ENCODE peak calls at places on chromosomes 2 and 18, in seven cellular contexts. M is ELR, D is PC-9, G is hippocampal formation, P is foreskin keratinocyte, J is sciatic nerve, A is AG04450. F is an unnamed sample.

GRCh38 chr2:232230557-232230956 is 148.0 kb upstream of the ALPP start:
- DNase-seq in D (no peak), M (peak; percentile 40), P (no peak), A (no peak), J (no peak), G (no peak), F (no peak)

GRCh38 chr2:148876589-148877402 is 1.8 kb downstream of the KIF5C start:
- DNase-seq in D (no peak), A (no peak), M (no peak), J (no peak), P (no peak), G (peak; percentile 49), F (no peak)

GRCh38 chr2:173997779-173998178 is 32.6 kb upstream of the SP3 start:
- DNase-seq in A (no peak), P (no peak), D (no peak), G (no peak), J (no peak), M (no peak), F (no peak)

GRCh38 chr2:217723981-217724380 is 278.8 kb downstream of the TNS1 start:
- DNase-seq in A (no peak), D (no peak), G (no peak), J (no peak), M (no peak), P (no peak), F (no peak)

GRCh38 chr2:20672191-20672951 is 5.4 kb downstream of the GDF7 start:
- DNase-seq in A (no peak), M (no peak), J (no peak), D (no peak), P (no peak), G (no peak), F (no peak)

GRCh38 chr2:116719841-116720240 is 1094.7 kb upstream of the DDX18 start:
- DNase-seq in A (no peak), P (peak; percentile 16), J (no peak), M (peak; percentile 0), D (no peak), G (no peak), F (no peak)

GRCh38 chr2:240782886-240783818 is 36.9 kb downstream of the KIF1A start:
- DNase-seq in G (no peak), J (no peak), A (no peak), D (no peak), M (no peak), P (no peak), F (no peak)

GRCh38 chr2:237457388-237457941 is 29.6 kb upstream of the MLPH start:
- DNase-seq in A (no peak), P (no peak), D (no peak), J (no peak), G (no peak), M (no peak), F (no peak)

GRCh38 chr2:55011741-55012574 is 38.3 kb downstream of the RTN4 start:
- DNase-seq in A (no peak), G (no peak), J (no peak), D (no peak), P (no peak), M (no peak), F (no peak)

GRCh38 chr2:43230481-43230880 is 4.1 kb upstream of the ZFP36L2 start:
- DNase-seq in G (no peak), J (no peak), P (no peak), D (no peak), M (no peak), A (no peak), F (no peak)

GRCh38 chr2:221102896-221103688 is 469.0 kb downstream of the EPHA4 start:
- DNase-seq in A (no peak), D (no peak), P (no peak), G (no peak), M (no peak), J (no peak), F (no peak)

GRCh38 chr2:71930073-71930681 is 217.5 kb downstream of the CYP26B1 start:
- DNase-seq in M (peak; percentile 17), J (no peak), P (no peak), D (no peak), G (no peak), A (peak; percentile 7), F (no peak)

GRCh38 chr2:96065381-96065930 is 30.7 kb upstream of the GPAT2 start:
- DNase-seq in D (no peak), J (no peak), M (no peak), G (no peak), P (no peak), A (no peak), F (no peak)

GRCh38 chr2:234792566-234792965 is 159.3 kb upstream of the SH3BP4 start:
- DNase-seq in M (peak; percentile 17), P (no peak), D (no peak), J (no peak), G (peak; percentile 16), A (no peak), F (no peak)

GRCh38 chr2:10721344-10722251 is at the start of gene ATP6V1C2:
- DNase-seq in M (no peak), P (no peak), D (no peak), J (no peak), A (no peak), G (no peak), F (no peak)

GRCh38 chr2:15159751-15160177 is 401.4 kb downstream of the NBAS start:
- DNase-seq in A (peak; percentile 23), J (no peak), G (peak; percentile 63), M (peak; percentile 62), P (peak; percentile 42), D (no peak), F (no peak)

GRCh38 chr18:35131387-35132283 is 90.4 kb downstream of the MAPRE2 start:
- DNase-seq in A (no peak), D (no peak), P (no peak), G (peak; percentile 80), J (no peak), M (no peak), F (no peak)

GRCh38 chr2:231642631-231643493 is 50.2 kb downstream of the TEX44 start:
- DNase-seq in A (peak; percentile 63), J (peak; percentile 88), M (peak; percentile 98), P (peak; percentile 97), D (peak; percentile 98), G (no peak), F (peak; percentile 65)

GRCh38 chr2:129764376-129765325 is 214.8 kb upstream of the RAB6C start:
- DNase-seq in J (no peak), G (no peak), M (no peak), A (no peak), P (no peak), D (no peak), F (no peak)

GRCh38 chr18:46481048-46481846 is 175.8 kb downstream of the LOXHD1 start:
- DNase-seq in D (no peak), J (no peak), M (peak; percentile 55), A (peak; percentile 18), P (no peak), G (no peak), F (peak; percentile 37)

GRCh38 chr2:43832457-43832856 is 6.2 kb downstream of the ABCG5 start:
- DNase-seq in A (no peak), P (no peak), M (peak; percentile 2), D (no peak), J (no peak), G (no peak), F (no peak)

GRCh38 chr18:45670281-45670962 is 53.6 kb upstream of the SLC14A1 start:
- DNase-seq in G (no peak), M (peak; percentile 45), A (no peak), P (no peak), J (no peak), D (no peak), F (peak; percentile 62)

GRCh38 chr2:181586569-181587076 is 70.3 kb downstream of the CERKL start:
- DNase-seq in J (no peak), A (no peak), D (no peak), P (peak; percentile 48), G (no peak), M (peak; percentile 1), F (no peak)

GRCh38 chr2:69798466-69798908 is 31.0 kb upstream of the GMCL1 start:
- DNase-seq in J (no peak), G (no peak), D (no peak), A (no peak), P (peak; percentile 35), M (peak; percentile 63), F (no peak)

F was measured in activated CD4-positive, alpha-beta T cell treated with anti-CD3 and anti-CD28 coated beads, Interleukin-2, amount 50 U/mL, for 24 hours.